ENCODE peak calls at places on chromosomes 5 and 9, in nine cellular contexts. E is NCI-H774; X is lung; N is NCI-H2081; B is CD8-positive, alpha-beta memory T cell; V is HS-27A; Z is bronchial epithelial cell; I is stromal cell of bone marrow; S is lung microvascular endothelial cell. O is an unnamed sample.

GRCh38 chr5:156647034-156647451 is 203.1 kb upstream of the PPP1R2B start:
- DNase-seq in X (no peak), I (peak; percentile 2), V (no peak), Z (no peak), E (no peak), N (no peak), S (no peak), B (no peak), O (no peak)

GRCh38 chr5:143200781-143201398 is 202.6 kb downstream of the NR3C1 start:
- DNase-seq in S (peak; percentile 71), V (no peak), Z (peak; percentile 96), N (no peak), B (no peak), X (no peak), I (peak; percentile 78), E (no peak), O (no peak)

GRCh38 chr9:137423001-137423809 is at the start of the genes EXD3 and NOXA1:
- DNase-seq in Z (peak; percentile 59), S (peak; percentile 94), N (peak; percentile 95), E (peak; percentile 97), X (peak; percentile 94), B (peak; percentile 92), V (peak; percentile 46), I (peak; percentile 78), O (peak; percentile 79)

GRCh38 chr5:93452255-93452654 is 128.8 kb downstream of the NR2F1-AS1 start:
- DNase-seq in I (no peak), V (no peak), B (no peak), Z (no peak), X (no peak), E (no peak), S (peak; percentile 10), N (no peak), O (no peak)

GRCh38 chr5:174424219-174425053 is 299.9 kb upstream of the MSX2 start:
- DNase-seq in S (no peak), X (no peak), I (no peak), V (no peak), E (no peak), B (no peak), Z (no peak), N (no peak), O (no peak)

GRCh38 chr5:80408976-80409926 is 1.4 kb downstream of the ZFYVE16 start:
- DNase-seq in I (no peak), E (no peak), B (no peak), X (no peak), N (no peak), S (no peak), Z (no peak), V (no peak), O (no peak)

GRCh38 chr5:89988998-89989690 is 420.4 kb downstream of the CETN3 start:
- DNase-seq in S (no peak), E (no peak), B (no peak), Z (no peak), V (no peak), N (no peak), X (no peak), I (peak; percentile 78), O (no peak)

GRCh38 chr9:110880123-110880522 is 158.1 kb downstream of the LPAR1 start:
- DNase-seq in Z (no peak), I (peak; percentile 18), S (no peak), X (no peak), N (no peak), E (no peak), V (no peak), B (no peak), O (no peak)

GRCh38 chr5:164266571-164266970 is 761.2 kb downstream of the MAT2B start:
- DNase-seq in I (no peak), X (no peak), V (no peak), N (no peak), B (no peak), Z (no peak), S (no peak), E (no peak), O (no peak)

GRCh38 chr5:1479581-1480188 is 34.4 kb upstream of the SLC6A3 start:
- DNase-seq in E (no peak), S (peak; percentile 33), B (peak; percentile 45), I (peak; percentile 51), N (no peak), Z (peak; percentile 15), X (no peak), V (no peak), O (peak; percentile 54)

GRCh38 chr5:149151717-149152116 is 10.4 kb downstream of the ABLIM3 start:
- DNase-seq in Z (no peak), N (no peak), X (no peak), I (no peak), V (no peak), B (no peak), E (no peak), S (peak; percentile 65), O (peak; percentile 10)

GRCh38 chr5:158995694-158996173 is 104.0 kb downstream of the EBF1 start:
- DNase-seq in V (no peak), Z (no peak), I (no peak), S (no peak), X (no peak), B (no peak), E (no peak), N (no peak), O (no peak)

GRCh38 chr9:36720043-36720442 is 147.3 kb downstream of the MELK start:
- DNase-seq in N (no peak), Z (no peak), B (no peak), V (no peak), E (no peak), I (no peak), S (no peak), X (no peak), O (no peak)

GRCh38 chr5:57889558-57889957 is 406.9 kb upstream of the ACTBL2 start:
- DNase-seq in N (no peak), E (no peak), Z (peak; percentile 98), B (no peak), I (peak; percentile 24), X (no peak), V (peak; percentile 82), S (peak; percentile 86), O (no peak)

GRCh38 chr9:114048533-114049452 is 29.3 kb downstream of the AMBP start:
- DNase-seq in E (no peak), B (no peak), S (no peak), V (no peak), I (no peak), X (no peak), N (no peak), Z (no peak), O (no peak)

GRCh38 chr9:95008151-95008771 is 281.8 kb downstream of the AOPEP start:
- DNase-seq in B (no peak), Z (peak; percentile 55), E (no peak), N (no peak), I (no peak), X (no peak), V (no peak), S (peak; percentile 54), O (no peak)

GRCh38 chr9:111298831-111299603 is 31.0 kb downstream of the OR2K2 start:
- DNase-seq in Z (peak; percentile 61), N (peak; percentile 29), S (peak; percentile 56), X (no peak), E (peak; percentile 25), B (no peak), I (peak; percentile 73), V (peak; percentile 51), O (peak; percentile 86)

GRCh38 chr5:131264453-131265200 is 774 bp downstream of the CDC42SE2 start:
- DNase-seq in S (peak; percentile 42), E (no peak), I (no peak), B (no peak), X (peak; percentile 36), Z (peak; percentile 36), V (no peak), N (no peak), O (no peak)

GRCh38 chr9:78001946-78002731 is 29.5 kb downstream of the GNAQ start:
- DNase-seq in E (no peak), B (no peak), X (no peak), Z (no peak), I (no peak), V (peak; percentile 27), N (no peak), S (peak; percentile 59), O (no peak)

GRCh38 chr5:98564836-98565235 is 208.6 kb upstream of the RGMB start:
- DNase-seq in X (no peak), N (no peak), B (no peak), I (no peak), Z (no peak), S (no peak), V (no peak), E (no peak), O (no peak)

GRCh38 chr5:15995206-15996052 is 184.2 kb downstream of the MARCHF11 start:
- DNase-seq in N (peak; percentile 27), E (peak; percentile 33), V (peak; percentile 71), S (peak; percentile 60), X (no peak), B (no peak), Z (peak; percentile 66), I (peak; percentile 28), O (peak; percentile 74)

GRCh38 chr5:180470361-180470760 is 23.8 kb upstream of the CNOT6 start:
- DNase-seq in E (no peak), V (no peak), Z (no peak), N (no peak), B (no peak), S (no peak), X (no peak), I (no peak), O (no peak)

GRCh38 chr5:126104341-126104740 is 318.9 kb upstream of the GRAMD2B start:
- DNase-seq in S (no peak), V (no peak), N (no peak), I (no peak), X (no peak), B (no peak), Z (no peak), E (no peak), O (no peak)

GRCh38 chr9:88460583-88461332 is 72.5 kb downstream of the SPIN1 start:
- DNase-seq in E (no peak), X (no peak), N (no peak), Z (peak; percentile 84), S (no peak), I (no peak), B (no peak), V (no peak), O (no peak)

GRCh38 chr5:127056896-127057295 is 16.4 kb downstream of the C5orf63 start:
- DNase-seq in B (no peak), E (no peak), N (no peak), I (no peak), S (no peak), Z (no peak), V (no peak), X (no peak), O (no peak)

GRCh38 chr9:97722331-97722730 is 25.2 kb upstream of the XPA start:
- DNase-seq in E (no peak), Z (no peak), S (no peak), X (no peak), V (no peak), N (no peak), I (no peak), B (no peak), O (no peak)

GRCh38 chr5:113271015-113271414 is 163.8 kb downstream of the TSSK1B start:
- DNase-seq in S (peak; percentile 87), V (no peak), X (no peak), I (no peak), B (no peak), Z (peak; percentile 98), E (no peak), N (no peak), O (no peak)

GRCh38 chr5:86617309-86617755 is 409 bp upstream of the COX7C start:
- DNase-seq in I (no peak), Z (no peak), N (no peak), S (no peak), B (no peak), E (no peak), V (no peak), X (no peak), O (peak; percentile 13)

GRCh38 chr9:68508547-68508946 is 32.1 kb downstream of the TMEM252 start:
- DNase-seq in V (no peak), I (no peak), B (no peak), E (no peak), N (no peak), Z (no peak), X (no peak), S (no peak), O (no peak)

GRCh38 chr9:14992025-14992424 is 81.8 kb upstream of the FREM1 start:
- DNase-seq in S (no peak), B (no peak), V (no peak), I (peak; percentile 24), X (no peak), N (no peak), E (no peak), Z (no peak), O (peak; percentile 27)

GRCh38 chr5:28301676-28302075 is 1263.3 kb upstream of the CDH9 start:
- DNase-seq in E (no peak), B (no peak), X (no peak), N (no peak), S (no peak), Z (peak; percentile 87), V (peak; percentile 71), I (peak; percentile 69), O (no peak)

O was measured in Kasumi-1.